ENCODE peak calls at places on chromosomes 5 and 9, in eight cellular contexts. One of them, this sample, is unnamed.

GRCh38 chr9:69044226-69045219 is 9.0 kb downstream of the FXN start:
- DNase-seq in AG09309: no peak
- DNase-seq in cardiac muscle cell: peak; percentile 71
- DNase-seq in fibroblast of lung: peak; percentile 65
- DNase-seq in WERI-Rb-1: no peak
- DNase-seq in astrocyte of the cerebellum: no peak
- DNase-seq in neural progenitor cell: peak; percentile 26
- DNase-seq in breast epithelium: no peak
- DNase-seq in this sample: no peak

GRCh38 chr9:36870960-36871359 is 163.1 kb downstream of the PAX5 start:
- DNase-seq in cardiac muscle cell: no peak
- DNase-seq in WERI-Rb-1: no peak
- DNase-seq in breast epithelium: no peak
- DNase-seq in astrocyte of the cerebellum: no peak
- DNase-seq in AG09309: no peak
- DNase-seq in fibroblast of lung: no peak
- DNase-seq in neural progenitor cell: no peak
- DNase-seq in this sample: no peak

GRCh38 chr9:136392538-136393449 is 7.2 kb downstream of the SNAPC4 start:
- DNase-seq in neural progenitor cell: no peak
- DNase-seq in WERI-Rb-1: no peak
- DNase-seq in AG09309: no peak
- DNase-seq in cardiac muscle cell: no peak
- DNase-seq in astrocyte of the cerebellum: no peak
- DNase-seq in fibroblast of lung: no peak
- DNase-seq in breast epithelium: no peak
- DNase-seq in this sample: no peak

GRCh38 chr5:179135441-179136215 is 75.5 kb downstream of the ZNF354C start:
- DNase-seq in astrocyte of the cerebellum: no peak
- DNase-seq in fibroblast of lung: no peak
- DNase-seq in WERI-Rb-1: no peak
- DNase-seq in AG09309: no peak
- DNase-seq in breast epithelium: no peak
- DNase-seq in neural progenitor cell: no peak
- DNase-seq in cardiac muscle cell: no peak
- DNase-seq in this sample: no peak

GRCh38 chr5:17219006-17219422 is 1.6 kb downstream of the BASP1 start:
- DNase-seq in AG09309: no peak
- DNase-seq in astrocyte of the cerebellum: no peak
- DNase-seq in breast epithelium: no peak
- DNase-seq in cardiac muscle cell: peak; percentile 28
- DNase-seq in fibroblast of lung: no peak
- DNase-seq in neural progenitor cell: peak; percentile 86
- DNase-seq in WERI-Rb-1: no peak
- DNase-seq in this sample: peak; percentile 38

GRCh38 chr9:30774326-30774725 is 1610.1 kb upstream of the ACO1 start:
- DNase-seq in neural progenitor cell: peak; percentile 38
- DNase-seq in WERI-Rb-1: peak; percentile 15
- DNase-seq in AG09309: no peak
- DNase-seq in fibroblast of lung: no peak
- DNase-seq in astrocyte of the cerebellum: no peak
- DNase-seq in cardiac muscle cell: peak; percentile 1
- DNase-seq in breast epithelium: no peak
- DNase-seq in this sample: no peak

GRCh38 chr9:130445268-130445983 is 665 bp downstream of the ASS1 start:
- DNase-seq in WERI-Rb-1: peak; percentile 64
- DNase-seq in breast epithelium: peak; percentile 30
- DNase-seq in AG09309: no peak
- DNase-seq in astrocyte of the cerebellum: no peak
- DNase-seq in neural progenitor cell: peak; percentile 50
- DNase-seq in cardiac muscle cell: peak; percentile 87
- DNase-seq in fibroblast of lung: peak; percentile 66
- DNase-seq in this sample: no peak

GRCh38 chr5:158634713-158635112 is 465.0 kb downstream of the EBF1 start:
- DNase-seq in breast epithelium: no peak
- DNase-seq in cardiac muscle cell: peak; percentile 80
- DNase-seq in AG09309: peak; percentile 46
- DNase-seq in astrocyte of the cerebellum: no peak
- DNase-seq in neural progenitor cell: peak; percentile 37
- DNase-seq in WERI-Rb-1: no peak
- DNase-seq in fibroblast of lung: no peak
- DNase-seq in this sample: no peak

GRCh38 chr5:176965633-176966032 is 40.9 kb downstream of the UIMC1 start:
- DNase-seq in breast epithelium: no peak
- DNase-seq in fibroblast of lung: no peak
- DNase-seq in neural progenitor cell: no peak
- DNase-seq in WERI-Rb-1: no peak
- DNase-seq in astrocyte of the cerebellum: no peak
- DNase-seq in AG09309: no peak
- DNase-seq in cardiac muscle cell: no peak
- DNase-seq in this sample: no peak

GRCh38 chr5:10272053-10272869 is 22.2 kb downstream of the CCT5 start:
- DNase-seq in astrocyte of the cerebellum: no peak
- DNase-seq in cardiac muscle cell: no peak
- DNase-seq in breast epithelium: no peak
- DNase-seq in AG09309: no peak
- DNase-seq in neural progenitor cell: no peak
- DNase-seq in fibroblast of lung: no peak
- DNase-seq in WERI-Rb-1: no peak
- DNase-seq in this sample: no peak

GRCh38 chr5:113606298-113607134 is 93.0 kb downstream of the YTHDC2 start:
- DNase-seq in astrocyte of the cerebellum: peak; percentile 24
- DNase-seq in AG09309: no peak
- DNase-seq in breast epithelium: no peak
- DNase-seq in WERI-Rb-1: peak; percentile 65
- DNase-seq in cardiac muscle cell: peak; percentile 81
- DNase-seq in fibroblast of lung: peak; percentile 67
- DNase-seq in neural progenitor cell: peak; percentile 81
- DNase-seq in this sample: no peak

GRCh38 chr9:2570615-2571479 is 50.7 kb upstream of the VLDLR start:
- DNase-seq in fibroblast of lung: peak; percentile 93
- DNase-seq in neural progenitor cell: no peak
- DNase-seq in WERI-Rb-1: no peak
- DNase-seq in cardiac muscle cell: peak; percentile 93
- DNase-seq in breast epithelium: peak; percentile 39
- DNase-seq in AG09309: no peak
- DNase-seq in astrocyte of the cerebellum: peak; percentile 48
- DNase-seq in this sample: no peak

GRCh38 chr5:128038641-128039040 is 44.9 kb upstream of the SLC12A2 start:
- DNase-seq in WERI-Rb-1: no peak
- DNase-seq in astrocyte of the cerebellum: peak; percentile 29
- DNase-seq in neural progenitor cell: no peak
- DNase-seq in breast epithelium: no peak
- DNase-seq in cardiac muscle cell: peak; percentile 69
- DNase-seq in fibroblast of lung: peak; percentile 29
- DNase-seq in AG09309: no peak
- DNase-seq in this sample: no peak

DNA sequence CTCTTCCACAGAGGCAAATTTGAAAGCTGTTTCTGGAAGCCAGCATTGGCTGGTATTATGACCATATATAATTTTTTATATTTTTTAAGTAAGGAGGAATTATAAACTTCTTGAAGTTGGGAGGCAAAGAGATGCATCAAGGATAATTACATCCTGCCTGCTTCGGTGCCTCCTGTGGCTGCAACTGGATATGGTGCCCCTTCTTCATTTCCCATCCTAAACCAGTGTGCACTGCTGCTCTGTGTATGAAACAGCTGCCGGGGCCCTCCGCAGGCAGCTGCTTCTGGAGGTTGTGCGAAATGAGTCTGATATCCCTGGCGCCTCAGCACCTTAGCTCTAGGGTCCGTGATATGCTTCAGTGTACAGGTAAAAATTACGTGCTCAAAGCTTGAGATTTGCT is 304.2 kb downstream of the ENC1 start:
- DNase-seq in astrocyte of the cerebellum: no peak
- DNase-seq in WERI-Rb-1: peak; percentile 28
- DNase-seq in cardiac muscle cell: no peak
- DNase-seq in fibroblast of lung: no peak
- DNase-seq in AG09309: no peak
- DNase-seq in breast epithelium: no peak
- DNase-seq in neural progenitor cell: peak; percentile 37
- DNase-seq in this sample: no peak
- TF ChIP-seq CTCF in astrocyte of the cerebellum: peak; percentile 19
- TF ChIP-seq CTCF in WERI-Rb-1: peak; percentile 40
- TF ChIP-seq CTCF in cardiac muscle cell: peak; percentile 8
- TF ChIP-seq CTCF in fibroblast of lung: peak; percentile 18
- TF ChIP-seq CTCF in AG09309: peak; percentile 22
- TF ChIP-seq CTCF in breast epithelium: no peak
- TF ChIP-seq CTCF in neural progenitor cell: peak; percentile 50
- TF ChIP-seq CTCF in this sample: peak; percentile 25

GRCh38 chr5:141345327-141345726 is 1.7 kb downstream of the PCDHGA3 start:
- DNase-seq in breast epithelium: no peak
- DNase-seq in astrocyte of the cerebellum: no peak
- DNase-seq in WERI-Rb-1: no peak
- DNase-seq in neural progenitor cell: no peak
- DNase-seq in AG09309: no peak
- DNase-seq in cardiac muscle cell: no peak
- DNase-seq in fibroblast of lung: no peak
- DNase-seq in this sample: no peak
- TF ChIP-seq CTCF in breast epithelium: no peak
- TF ChIP-seq CTCF in astrocyte of the cerebellum: no peak
- TF ChIP-seq CTCF in WERI-Rb-1: no peak
- TF ChIP-seq CTCF in neural progenitor cell: no peak
- TF ChIP-seq CTCF in AG09309: no peak
- TF ChIP-seq CTCF in cardiac muscle cell: no peak
- TF ChIP-seq CTCF in fibroblast of lung: no peak
- TF ChIP-seq CTCF in this sample: no peak

GRCh38 chr5:33890633-33891032 is 1.2 kb downstream of the ADAMTS12 start:
- DNase-seq in AG09309: no peak
- DNase-seq in astrocyte of the cerebellum: no peak
- DNase-seq in fibroblast of lung: peak; percentile 35
- DNase-seq in WERI-Rb-1: no peak
- DNase-seq in breast epithelium: no peak
- DNase-seq in neural progenitor cell: peak; percentile 46
- DNase-seq in cardiac muscle cell: peak; percentile 38
- DNase-seq in this sample: no peak
- TF ChIP-seq CTCF in AG09309: peak; percentile 31
- TF ChIP-seq CTCF in astrocyte of the cerebellum: peak; percentile 51
- TF ChIP-seq CTCF in fibroblast of lung: peak; percentile 25
- TF ChIP-seq CTCF in WERI-Rb-1: no peak
- TF ChIP-seq CTCF in breast epithelium: no peak
- TF ChIP-seq CTCF in neural progenitor cell: no peak
- TF ChIP-seq CTCF in cardiac muscle cell: peak; percentile 31
- TF ChIP-seq CTCF in this sample: no peak

GRCh38 chr5:13278148-13278547 is 666.3 kb downstream of the DNAH5 start:
- DNase-seq in WERI-Rb-1: no peak
- DNase-seq in astrocyte of the cerebellum: no peak
- DNase-seq in AG09309: no peak
- DNase-seq in breast epithelium: no peak
- DNase-seq in neural progenitor cell: no peak
- DNase-seq in cardiac muscle cell: no peak
- DNase-seq in fibroblast of lung: no peak
- DNase-seq in this sample: no peak
- TF ChIP-seq CTCF in WERI-Rb-1: peak; percentile 31
- TF ChIP-seq CTCF in astrocyte of the cerebellum: peak; percentile 22
- TF ChIP-seq CTCF in AG09309: no peak
- TF ChIP-seq CTCF in breast epithelium: no peak
- TF ChIP-seq CTCF in neural progenitor cell: peak; percentile 51
- TF ChIP-seq CTCF in cardiac muscle cell: no peak
- TF ChIP-seq CTCF in fibroblast of lung: no peak
- TF ChIP-seq CTCF in this sample: peak; percentile 48

DNA sequence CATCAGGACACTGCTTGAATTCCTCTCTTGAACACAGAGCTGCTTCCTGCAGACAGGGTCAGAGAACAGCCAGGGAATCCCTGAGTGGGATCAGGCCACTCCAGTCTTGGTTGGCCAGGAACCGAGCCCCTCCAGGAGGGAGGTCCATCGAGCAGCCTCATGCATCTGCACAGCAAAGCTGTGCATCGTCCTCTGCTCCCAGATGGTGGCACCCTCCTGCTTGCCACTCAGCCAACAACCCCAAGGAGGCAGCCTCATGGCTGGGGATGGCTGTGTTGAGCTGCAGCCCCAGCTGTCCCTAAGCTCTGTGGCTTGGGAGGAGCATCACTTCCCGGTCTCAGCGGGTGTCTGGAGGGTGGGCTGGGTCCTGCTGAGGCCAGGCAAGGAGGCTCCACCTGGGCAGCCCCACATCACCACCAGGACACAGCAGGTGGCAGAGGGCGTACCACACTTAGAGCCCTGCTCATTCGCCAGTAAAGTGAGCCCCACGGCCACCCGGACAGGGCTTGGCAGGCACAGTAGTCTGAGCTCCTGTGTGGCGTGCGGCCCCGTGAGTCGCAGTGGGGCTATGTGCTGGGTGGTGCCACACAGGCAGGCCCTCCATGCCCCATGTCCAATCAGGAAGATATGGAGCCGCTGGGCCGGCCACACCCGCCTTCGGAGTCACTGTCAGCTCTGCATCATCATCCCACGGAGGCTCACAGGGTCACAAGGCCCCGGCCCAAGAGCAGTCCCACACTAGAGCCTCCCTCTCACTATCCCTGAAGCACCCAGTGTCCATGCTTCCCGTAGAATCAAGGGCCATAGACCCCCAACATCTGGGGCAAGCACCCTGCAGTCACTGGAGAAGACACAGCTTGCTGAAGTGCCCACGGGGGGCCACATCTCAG is 11.9 kb downstream of the LPCAT1 start:
- DNase-seq in breast epithelium: no peak
- DNase-seq in fibroblast of lung: peak; percentile 35
- DNase-seq in neural progenitor cell: peak; percentile 44
- DNase-seq in AG09309: peak; percentile 28
- DNase-seq in cardiac muscle cell: peak; percentile 25
- DNase-seq in astrocyte of the cerebellum: no peak
- DNase-seq in WERI-Rb-1: peak; percentile 92
- DNase-seq in this sample: peak; percentile 34
- TF ChIP-seq CTCF in breast epithelium: no peak
- TF ChIP-seq CTCF in fibroblast of lung: peak; percentile 13
- TF ChIP-seq CTCF in neural progenitor cell: peak; percentile 20
- TF ChIP-seq CTCF in AG09309: peak; percentile 49
- TF ChIP-seq CTCF in cardiac muscle cell: peak; percentile 19
- TF ChIP-seq CTCF in astrocyte of the cerebellum: peak; percentile 16
- TF ChIP-seq CTCF in WERI-Rb-1: peak; percentile 98
- TF ChIP-seq CTCF in this sample: no peak

GRCh38 chr5:30853158-30853557 is 340.3 kb upstream of the CDH6 start:
- DNase-seq in cardiac muscle cell: no peak
- DNase-seq in astrocyte of the cerebellum: no peak
- DNase-seq in breast epithelium: no peak
- DNase-seq in AG09309: no peak
- DNase-seq in neural progenitor cell: no peak
- DNase-seq in WERI-Rb-1: no peak
- DNase-seq in fibroblast of lung: no peak
- DNase-seq in this sample: no peak
- TF ChIP-seq CTCF in cardiac muscle cell: no peak
- TF ChIP-seq CTCF in astrocyte of the cerebellum: no peak
- TF ChIP-seq CTCF in breast epithelium: no peak
- TF ChIP-seq CTCF in AG09309: no peak
- TF ChIP-seq CTCF in neural progenitor cell: no peak
- TF ChIP-seq CTCF in WERI-Rb-1: no peak
- TF ChIP-seq CTCF in fibroblast of lung: no peak
- TF ChIP-seq CTCF in this sample: no peak

This sample was measured in mesothelial cell of epicardium.